ENCODE peak calls at places on chromosomes 1 and 21, in five cellular contexts. One of them, this sample, is unnamed.

GRCh38 chr1:18646776-18647410 is 16.2 kb downstream of the PAX7 start:
- DNase-seq in EL: no peak
- DNase-seq in T-helper 17 cell: no peak
- DNase-seq in pulmonary artery endothelial cell: no peak
- DNase-seq in Ammon's horn: no peak
- DNase-seq in this sample: peak; percentile 92

GRCh38 chr1:42941640-42942330 is 16.9 kb downstream of the SLC2A1 start:
- DNase-seq in EL: peak; percentile 95
- DNase-seq in T-helper 17 cell: no peak
- DNase-seq in pulmonary artery endothelial cell: peak; percentile 44
- DNase-seq in Ammon's horn: peak; percentile 70
- DNase-seq in this sample: no peak

GRCh38 chr1:168341576-168341975 is 60.9 kb downstream of the TBX19 start:
- DNase-seq in EL: peak; percentile 66
- DNase-seq in T-helper 17 cell: no peak
- DNase-seq in pulmonary artery endothelial cell: no peak
- DNase-seq in Ammon's horn: no peak
- DNase-seq in this sample: no peak

GRCh38 chr1:194289569-194290266 is 1103.3 kb upstream of the B3GALT2 start:
- DNase-seq in EL: no peak
- DNase-seq in T-helper 17 cell: peak; percentile 37
- DNase-seq in pulmonary artery endothelial cell: no peak
- DNase-seq in Ammon's horn: no peak
- DNase-seq in this sample: no peak

GRCh38 chr1:155253797-155254196 is 1.5 kb downstream of the ENTREP3 start:
- DNase-seq in EL: peak; percentile 21
- DNase-seq in T-helper 17 cell: no peak
- DNase-seq in pulmonary artery endothelial cell: no peak
- DNase-seq in Ammon's horn: no peak
- DNase-seq in this sample: no peak

GRCh38 chr1:107704911-107705310 is 260.1 kb downstream of the VAV3 start:
- DNase-seq in EL: no peak
- DNase-seq in T-helper 17 cell: no peak
- DNase-seq in pulmonary artery endothelial cell: no peak
- DNase-seq in Ammon's horn: no peak
- DNase-seq in this sample: no peak

GRCh38 chr1:32273389-32274208 is 18.3 kb upstream of the HDAC1 start:
- DNase-seq in EL: no peak
- DNase-seq in T-helper 17 cell: peak; percentile 74
- DNase-seq in pulmonary artery endothelial cell: no peak
- DNase-seq in Ammon's horn: no peak
- DNase-seq in this sample: peak; percentile 89

GRCh38 chr1:46798820-46799219 is at the start of gene CYP4B1:
- DNase-seq in EL: no peak
- DNase-seq in T-helper 17 cell: no peak
- DNase-seq in pulmonary artery endothelial cell: no peak
- DNase-seq in Ammon's horn: no peak
- DNase-seq in this sample: no peak

GRCh38 chr21:38869196-38869595 is 63.5 kb downstream of the ETS2 start:
- DNase-seq in EL: no peak
- DNase-seq in T-helper 17 cell: no peak
- DNase-seq in pulmonary artery endothelial cell: no peak
- DNase-seq in Ammon's horn: no peak
- DNase-seq in this sample: no peak

GRCh38 chr1:35367914-35368313 is 99.4 kb downstream of the ZMYM4 start:
- DNase-seq in EL: no peak
- DNase-seq in T-helper 17 cell: no peak
- DNase-seq in pulmonary artery endothelial cell: no peak
- DNase-seq in Ammon's horn: no peak
- DNase-seq in this sample: no peak

GRCh38 chr1:153679337-153680119 is 1.0 kb downstream of the NPR1 start:
- DNase-seq in EL: peak; percentile 23
- DNase-seq in T-helper 17 cell: peak; percentile 9
- DNase-seq in pulmonary artery endothelial cell: no peak
- DNase-seq in Ammon's horn: no peak
- DNase-seq in this sample: peak; percentile 82

GRCh38 chr1:85463666-85464496 is 1.1 kb downstream of the DDAH1 start:
- DNase-seq in EL: peak; percentile 50
- DNase-seq in T-helper 17 cell: no peak
- DNase-seq in pulmonary artery endothelial cell: no peak
- DNase-seq in Ammon's horn: peak; percentile 29
- DNase-seq in this sample: no peak

GRCh38 chr1:35544976-35545375 is 12.2 kb downstream of the KIAA0319L start:
- DNase-seq in EL: peak; percentile 57
- DNase-seq in T-helper 17 cell: peak; percentile 40
- DNase-seq in pulmonary artery endothelial cell: no peak
- DNase-seq in Ammon's horn: peak; percentile 82
- DNase-seq in this sample: peak; percentile 56

GRCh38 chr1:3092530-3092929 is 23.5 kb downstream of the PRDM16 start:
- DNase-seq in EL: no peak
- DNase-seq in T-helper 17 cell: no peak
- DNase-seq in pulmonary artery endothelial cell: no peak
- DNase-seq in Ammon's horn: no peak
- DNase-seq in this sample: no peak

GRCh38 chr1:24540906-24541710 is 14.8 kb upstream of the NCMAP start:
- DNase-seq in EL: peak; percentile 68
- DNase-seq in T-helper 17 cell: no peak
- DNase-seq in pulmonary artery endothelial cell: no peak
- DNase-seq in Ammon's horn: no peak
- DNase-seq in this sample: no peak

GRCh38 chr1:149887456-149888159 is 11.8 kb upstream of the BOLA1 start:
- DNase-seq in EL: peak; percentile 98
- DNase-seq in T-helper 17 cell: peak; percentile 65
- DNase-seq in pulmonary artery endothelial cell: peak; percentile 96
- DNase-seq in Ammon's horn: peak; percentile 98
- DNase-seq in this sample: peak; percentile 90

GRCh38 chr1:221511797-221512196 is 230.1 kb downstream of the DUSP10 start:
- DNase-seq in EL: no peak
- DNase-seq in T-helper 17 cell: no peak
- DNase-seq in pulmonary artery endothelial cell: no peak
- DNase-seq in Ammon's horn: no peak
- DNase-seq in this sample: no peak

GRCh38 chr1:1087351-1088035 is 13.4 kb upstream of the RNF223 start:
- DNase-seq in EL: no peak
- DNase-seq in T-helper 17 cell: no peak
- DNase-seq in pulmonary artery endothelial cell: no peak
- DNase-seq in Ammon's horn: no peak
- DNase-seq in this sample: no peak

GRCh38 chr1:180230791-180231505 is 884 bp downstream of the LHX4 start:
- DNase-seq in EL: peak; percentile 79
- DNase-seq in T-helper 17 cell: no peak
- DNase-seq in pulmonary artery endothelial cell: no peak
- DNase-seq in Ammon's horn: no peak
- DNase-seq in this sample: peak; percentile 90

GRCh38 chr1:21072721-21073120 is 104.0 kb downstream of the EIF4G3 start:
- DNase-seq in EL: peak; percentile 52
- DNase-seq in T-helper 17 cell: no peak
- DNase-seq in pulmonary artery endothelial cell: peak; percentile 41
- DNase-seq in Ammon's horn: peak; percentile 55
- DNase-seq in this sample: no peak

GRCh38 chr1:113940365-113941244 is 11.5 kb downstream of the HIPK1 start:
- DNase-seq in EL: no peak
- DNase-seq in T-helper 17 cell: peak; percentile 34
- DNase-seq in pulmonary artery endothelial cell: no peak
- DNase-seq in Ammon's horn: no peak
- DNase-seq in this sample: no peak

GRCh38 chr1:203116048-203116810 is 11.3 kb upstream of the ADORA1 start:
- DNase-seq in EL: no peak
- DNase-seq in T-helper 17 cell: no peak
- DNase-seq in pulmonary artery endothelial cell: no peak
- DNase-seq in Ammon's horn: no peak
- DNase-seq in this sample: no peak

GRCh38 chr1:205481279-205481617 is 23.2 kb upstream of the CDK18 start:
- DNase-seq in EL: no peak
- DNase-seq in T-helper 17 cell: no peak
- DNase-seq in pulmonary artery endothelial cell: no peak
- DNase-seq in Ammon's horn: no peak
- DNase-seq in this sample: peak; percentile 56

GRCh38 chr1:65310078-65310587 is 790 bp downstream of the DNAJC6 start:
- DNase-seq in EL: no peak
- DNase-seq in T-helper 17 cell: no peak
- DNase-seq in pulmonary artery endothelial cell: no peak
- DNase-seq in Ammon's horn: peak; percentile 86
- DNase-seq in this sample: peak; percentile 75

GRCh38 chr1:38183094-38183493 is 136.5 kb upstream of the POU3F1 start:
- DNase-seq in EL: no peak
- DNase-seq in T-helper 17 cell: no peak
- DNase-seq in pulmonary artery endothelial cell: no peak
- DNase-seq in Ammon's horn: no peak
- DNase-seq in this sample: peak; percentile 78

GRCh38 chr1:24901791-24902470 is 28.1 kb downstream of the RUNX3 start:
- DNase-seq in EL: no peak
- DNase-seq in T-helper 17 cell: no peak
- DNase-seq in pulmonary artery endothelial cell: no peak
- DNase-seq in Ammon's horn: no peak
- DNase-seq in this sample: peak; percentile 62

GRCh38 chr1:58815069-58815679 is 31.3 kb upstream of the JUN start:
- DNase-seq in EL: peak; percentile 94
- DNase-seq in T-helper 17 cell: peak; percentile 39
- DNase-seq in pulmonary artery endothelial cell: peak; percentile 92
- DNase-seq in Ammon's horn: peak; percentile 48
- DNase-seq in this sample: peak; percentile 80

GRCh38 chr1:109089242-109090015 is 1.1 kb upstream of the TMEM167B start:
- DNase-seq in EL: peak; percentile 80
- DNase-seq in T-helper 17 cell: no peak
- DNase-seq in pulmonary artery endothelial cell: no peak
- DNase-seq in Ammon's horn: peak; percentile 92
- DNase-seq in this sample: peak; percentile 86

GRCh38 chr1:74145086-74145485 is 52.9 kb downstream of the LRRIQ3 start:
- DNase-seq in EL: no peak
- DNase-seq in T-helper 17 cell: no peak
- DNase-seq in pulmonary artery endothelial cell: no peak
- DNase-seq in Ammon's horn: peak; percentile 4
- DNase-seq in this sample: no peak

GRCh38 chr1:25872708-25873107 is 2.8 kb downstream of the PAQR7 start:
- DNase-seq in EL: no peak
- DNase-seq in T-helper 17 cell: no peak
- DNase-seq in pulmonary artery endothelial cell: no peak
- DNase-seq in Ammon's horn: no peak
- DNase-seq in this sample: no peak

GRCh38 chr1:24195146-24195545 is 8.1 kb upstream of the IFNLR1 start:
- DNase-seq in EL: no peak
- DNase-seq in T-helper 17 cell: no peak
- DNase-seq in pulmonary artery endothelial cell: no peak
- DNase-seq in Ammon's horn: no peak
- DNase-seq in this sample: no peak